ENCODE peak calls at places on chromosomes 16 and 17, in nine cellular contexts. V, W, S, U, I, N, D, R and F are unnamed samples.

GRCh38 chr17:40251576-40251975 is 32.5 kb downstream of the WIPF2 start:
- DNase-seq in V (no peak), W (no peak), S (no peak), U (peak), I (no peak), N (peak), D (no peak), R (peak), F (no peak)

GRCh38 chr16:79257958-79258490 is 342.5 kb downstream of the MAF start:
- DNase-seq in V (no peak), W (no peak), S (no peak), U (no peak), I (no peak), N (no peak), D (no peak), R (no peak), F (no peak)

GRCh38 chr17:32875904-32876413 is 965 bp downstream of the MYO1D start:
- DNase-seq in V (no peak), W (no peak), S (no peak), U (peak), I (no peak), N (no peak), D (no peak), R (peak), F (no peak)

GRCh38 chr16:89588413-89589109 is 13.0 kb downstream of the CPNE7 start:
- DNase-seq in V (no peak), W (no peak), S (no peak), U (no peak), I (no peak), N (no peak), D (no peak), R (no peak), F (no peak)

GRCh38 chr16:12317121-12317810 is 340.7 kb downstream of the SNX29 start:
- DNase-seq in V (no peak), W (no peak), S (no peak), U (no peak), I (no peak), N (no peak), D (no peak), R (no peak), F (no peak)

GRCh38 chr17:48542114-48542955 is 2.6 kb downstream of the HOXB2 start:
- DNase-seq in V (no peak), W (no peak), S (no peak), U (no peak), I (no peak), N (peak), D (no peak), R (peak), F (peak)

GRCh38 chr16:3175157-3176153 is 12.5 kb upstream of the OR1F1 start:
- DNase-seq in V (no peak), W (no peak), S (no peak), U (peak), I (no peak), N (no peak), D (no peak), R (peak), F (no peak)

GRCh38 chr17:17235212-17236174 is 1.5 kb downstream of the FLCN start:
- DNase-seq in V (no peak), W (no peak), S (no peak), U (peak), I (no peak), N (no peak), D (peak), R (peak), F (no peak)

GRCh38 chr16:16001856-16002255 is 52.4 kb downstream of the ABCC1 start:
- DNase-seq in V (no peak), W (no peak), S (no peak), U (no peak), I (no peak), N (no peak), D (no peak), R (no peak), F (no peak)

GRCh38 chr16:19179890-19180490 is 11.9 kb downstream of the SYT17 start:
- DNase-seq in V (no peak), W (no peak), S (peak), U (peak), I (no peak), N (no peak), D (peak), R (peak), F (peak)

GRCh38 chr16:65534121-65534528 is 412.3 kb upstream of the CDH11 start:
- DNase-seq in V (no peak), W (no peak), S (no peak), U (peak), I (no peak), N (no peak), D (no peak), R (peak), F (no peak)

GRCh38 chr16:72467157-72467759 is 295.3 kb upstream of the PMFBP1 start:
- DNase-seq in V (no peak), W (no peak), S (no peak), U (peak), I (no peak), N (no peak), D (no peak), R (peak), F (no peak)

GRCh38 chr16:58464047-58464915 is 35.7 kb upstream of the NDRG4 start:
- DNase-seq in V (no peak), W (no peak), S (no peak), U (no peak), I (no peak), N (peak), D (peak), R (no peak), F (peak)

GRCh38 chr17:7029659-7030058 is 6.2 kb upstream of the SLC16A13 start:
- DNase-seq in V (no peak), W (no peak), S (no peak), U (no peak), I (no peak), N (peak), D (no peak), R (no peak), F (peak)

GRCh38 chr17:31581491-31581890 is 190.0 kb downstream of the RAB11FIP4 start:
- DNase-seq in V (no peak), W (no peak), S (no peak), U (peak), I (peak), N (no peak), D (no peak), R (peak), F (no peak)

GRCh38 chr16:3087243-3087791 is 11.8 kb downstream of the ZSCAN10 start:
- DNase-seq in V (no peak), W (no peak), S (no peak), U (no peak), I (no peak), N (peak), D (no peak), R (no peak), F (no peak)

GRCh38 chr17:7932483-7932891 is 481 bp downstream of the CNTROB start:
- DNase-seq in V (no peak), W (no peak), S (peak), U (peak), I (no peak), N (peak), D (no peak), R (peak), F (peak)

GRCh38 chr17:15501788-15502187 is 34.4 kb upstream of the CDRT4 start:
- DNase-seq in V (no peak), W (no peak), S (no peak), U (no peak), I (no peak), N (peak), D (no peak), R (no peak), F (no peak)

GRCh38 chr17:46994993-46995392 is 15.9 kb upstream of the RPRML start:
- DNase-seq in V (no peak), W (no peak), S (no peak), U (no peak), I (no peak), N (no peak), D (no peak), R (no peak), F (no peak)

GRCh38 chr17:10156082-10156445 is 42.3 kb downstream of the GAS7 start:
- DNase-seq in V (no peak), W (no peak), S (no peak), U (no peak), I (no peak), N (no peak), D (no peak), R (no peak), F (no peak)

GRCh38 chr17:2197271-2197670 is 106.3 kb downstream of the SMG6 start:
- DNase-seq in V (no peak), W (no peak), S (no peak), U (no peak), I (no peak), N (peak), D (no peak), R (no peak), F (no peak)

GRCh38 chr16:22890976-22891375 is 77.0 kb downstream of the HS3ST2 start:
- DNase-seq in V (no peak), W (no peak), S (no peak), U (no peak), I (no peak), N (no peak), D (no peak), R (no peak), F (no peak)

GRCh38 chr16:1639282-1639681 is 27.1 kb downstream of the CRAMP1 start:
- DNase-seq in V (no peak), W (no peak), S (no peak), U (no peak), I (no peak), N (no peak), D (no peak), R (no peak), F (no peak)

GRCh38 chr16:15055141-15056053 is 477 bp downstream of the NTAN1 start:
- DNase-seq in V (peak), W (no peak), S (peak), U (peak), I (no peak), N (peak), D (no peak), R (peak), F (peak)